ENCODE peak calls at places on chromosomes 13 and 19, in four cellular contexts. E is SK-N-SH, S is HepG2, M is K562. I is an unnamed sample.

GRCh38 chr13:79988573-79988972 is 352.4 kb downstream of the SPRY2 start:
- DNase-seq in E (no peak), S (no peak), M (no peak), I (no peak)

GRCh38 chr19:39156891-39157230 is 31.3 kb downstream of the PAK4 start:
- DNase-seq in E (no peak), S (no peak), M (no peak), I (no peak)

GRCh38 chr13:42893346-42893745 is 98.7 kb downstream of the EPSTI1 start:
- DNase-seq in E (no peak), S (no peak), M (no peak), I (no peak)

GRCh38 chr19:48844472-48844871 is 8.2 kb upstream of the HSD17B14 start:
- DNase-seq in E (peak; percentile 63), S (peak; percentile 82), M (peak; percentile 83), I (peak; percentile 67)

GRCh38 chr19:1177322-1178114 is 3.5 kb upstream of the SBNO2 start:
- DNase-seq in E (no peak), S (no peak), M (no peak), I (peak; percentile 61)

GRCh38 chr19:45601115-45601514 is 897 bp downstream of the GPR4 start:
- DNase-seq in E (no peak), S (no peak), M (no peak), I (no peak)

GRCh38 chr13:21413013-21413412 is 46.1 kb downstream of the ZDHHC20 start:
- DNase-seq in E (no peak), S (no peak), M (no peak), I (no peak)

GRCh38 chr19:31611348-31611877 is 262.2 kb upstream of the TSHZ3 start:
- DNase-seq in E (no peak), S (no peak), M (no peak), I (no peak)

GRCh38 chr19:21158523-21159135 is 16.8 kb downstream of the ZNF431 start:
- DNase-seq in E (no peak), S (no peak), M (no peak), I (no peak)

GRCh38 chr19:37994823-37995130 is 87.8 kb downstream of the SIPA1L3 start:
- DNase-seq in E (no peak), S (no peak), M (no peak), I (no peak)

GRCh38 chr19:35209646-35210045 is 18.9 kb downstream of the FAM187B start:
- DNase-seq in E (no peak), S (no peak), M (no peak), I (no peak)

GRCh38 chr19:32406161-32407003 is 812 bp downstream of the DPY19L3 start:
- DNase-seq in E (peak; percentile 18), S (no peak), M (no peak), I (peak; percentile 12)

GRCh38 chr13:46810440-46810839 is 13.5 kb upstream of the ESD start:
- DNase-seq in E (no peak), S (no peak), M (no peak), I (no peak)

GRCh38 chr19:18784786-18785120 is 6.4 kb downstream of the COMP start:
- DNase-seq in E (no peak), S (no peak), M (no peak), I (no peak)

GRCh38 chr13:40389081-40389641 is 277.3 kb downstream of the FOXO1 start:
- DNase-seq in E (no peak), S (no peak), M (no peak), I (no peak)

GRCh38 chr13:83162493-83162892 is 719.8 kb downstream of the SLITRK1 start:
- DNase-seq in E (no peak), S (no peak), M (peak; percentile 3), I (no peak)

GRCh38 chr13:23321534-23322241 is 111.8 kb downstream of the SACS start:
- DNase-seq in E (no peak), S (peak; percentile 11), M (no peak), I (peak; percentile 26)

GRCh38 chr13:109231853-109232252 is 554.5 kb downstream of the IRS2 start:
- DNase-seq in E (no peak), S (no peak), M (no peak), I (no peak)

GRCh38 chr13:92315265-92315664 is 911.3 kb upstream of the GPC6 start:
- DNase-seq in E (no peak), S (no peak), M (no peak), I (no peak)

GRCh38 chr13:99009987-99010551 is 32.2 kb upstream of the DOCK9 start:
- DNase-seq in E (no peak), S (no peak), M (no peak), I (no peak)

GRCh38 chr19:12668937-12669271 is 2.3 kb downstream of the WDR83 start:
- DNase-seq in E (peak; percentile 61), S (peak; percentile 40), M (peak; percentile 65), I (no peak)

GRCh38 chr13:51823861-51824260 is 19.9 kb upstream of the DHRS12 start:
- DNase-seq in E (no peak), S (no peak), M (no peak), I (no peak)

GRCh38 chr19:3658004-3658822 is 31.6 kb upstream of the CACTIN start:
- DNase-seq in E (no peak), S (no peak), M (no peak), I (no peak)

GRCh38 chr13:32381539-32381938 is 46.4 kb downstream of the N4BP2L1 start:
- DNase-seq in E (peak; percentile 9), S (peak; percentile 49), M (peak; percentile 5), I (peak; percentile 2)

GRCh38 chr13:34567558-34567957 is 374.5 kb upstream of the NBEA start:
- DNase-seq in E (no peak), S (peak; percentile 2), M (no peak), I (no peak)

GRCh38 chr13:51838235-51838846 is 6.6 kb downstream of the TMEM272 start:
- DNase-seq in E (no peak), S (no peak), M (no peak), I (no peak)

GRCh38 chr19:35109395-35110112 is 6.1 kb upstream of the FXYD3 start:
- DNase-seq in E (no peak), S (no peak), M (no peak), I (peak; percentile 54)

GRCh38 chr13:79655509-79655908 is 174.6 kb downstream of the NDFIP2 start:
- DNase-seq in E (no peak), S (no peak), M (no peak), I (no peak)

GRCh38 chr19:15432629-15433518 is 14.1 kb upstream of the AKAP8L start:
- DNase-seq in E (peak; percentile 99), S (peak; percentile 65), M (peak; percentile 96), I (peak; percentile 64)

GRCh38 chr19:10191347-10191746 is 3.4 kb downstream of the DNMT1 start:
- DNase-seq in E (no peak), S (peak; percentile 91), M (no peak), I (no peak)

GRCh38 chr13:75749407-75749806 is 113.3 kb downstream of the LMO7 start:
- DNase-seq in E (no peak), S (no peak), M (no peak), I (no peak)

GRCh38 chr13:93025984-93026383 is 200.6 kb upstream of the GPC6 start:
- DNase-seq in E (no peak), S (no peak), M (no peak), I (no peak)

GRCh38 chr19:48806818-48807589 is 3.8 kb downstream of the BCAT2 start:
- DNase-seq in E (peak; percentile 19), S (peak; percentile 88), M (peak; percentile 75), I (no peak)

DNA sequence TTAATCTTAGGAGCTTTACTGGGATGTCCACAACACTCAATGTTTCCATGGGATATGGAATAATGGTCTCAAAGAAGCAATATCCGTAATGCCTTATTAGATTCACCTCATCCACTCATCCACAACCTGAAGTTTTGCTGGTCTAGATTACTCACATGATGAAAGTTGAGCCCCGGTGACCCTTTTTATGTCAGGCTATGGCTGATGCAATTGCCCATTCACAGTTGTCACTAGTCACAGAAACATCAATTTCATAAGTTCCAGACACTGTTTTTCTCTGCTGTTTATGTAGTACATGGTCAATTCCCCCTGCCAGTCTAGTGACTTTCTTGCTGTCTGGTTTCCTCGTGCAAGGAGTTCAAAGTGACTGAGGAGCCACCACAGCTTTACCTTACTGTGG is 491.2 kb upstream of the ATXN8OS start:
- DNase-seq in E (no peak), S (no peak), M (no peak), I (no peak)
- TF ChIP-seq ELF1 in E (no peak), S (no peak), M (no peak), I (no peak)

GRCh38 chr19:6735181-6735891 is 2.0 kb downstream of the GPR108 start:
- DNase-seq in E (peak; percentile 18), S (no peak), M (no peak), I (no peak)
- H3K4me3 ChIP-seq in E (peak overlapping the region; percentile 90), S (peak overlapping the region; percentile 81), M (peak overlapping the region; percentile 62), I (peak overlapping the region; percentile 99)

GRCh38 chr19:58569191-58569942 is 3.8 kb downstream of the MZF1 start:
- DNase-seq in E (no peak), S (no peak), M (no peak), I (no peak)
- TF ChIP-seq ELF1 in E (no peak), S (no peak), M (no peak), I (no peak)

DNA sequence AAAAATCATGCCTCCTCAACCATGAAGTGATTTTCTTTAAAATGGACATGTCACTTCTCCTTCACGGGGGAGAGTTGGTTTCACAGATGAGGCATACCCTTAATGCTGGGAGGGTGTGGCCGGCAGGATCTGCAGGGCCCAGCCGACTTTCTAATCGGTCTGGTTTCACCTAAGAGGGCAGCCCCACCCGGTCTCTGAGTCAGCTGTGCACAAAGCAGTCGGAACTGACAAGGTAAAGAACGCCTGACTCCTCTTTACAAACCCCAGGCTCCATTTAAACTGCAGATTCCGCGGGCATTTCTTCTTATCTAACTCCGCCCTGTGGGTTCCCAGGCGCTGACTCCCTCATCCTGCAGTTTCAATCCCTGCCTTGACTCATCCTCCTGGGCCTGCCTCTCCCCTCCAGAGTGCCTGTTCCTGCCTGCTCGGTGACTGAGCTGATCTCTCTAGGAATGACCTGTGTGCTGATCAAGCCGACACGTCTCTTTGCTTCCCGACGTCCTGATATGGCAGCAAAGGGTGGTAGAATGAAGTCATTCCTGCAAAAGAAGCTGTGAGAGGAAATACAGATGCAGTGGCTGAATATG is 63.4 kb downstream of the EFNB2 start:
- DNase-seq in E (peak; percentile 24), S (peak; percentile 1), M (peak; percentile 10), I (peak; percentile 95)
- H3K4me3 ChIP-seq in E (peak overlapping the region; percentile 25), S (no peak overlapping the region), M (no peak overlapping the region), I (peak overlapping the region; percentile 28)